ENCODE peak calls at places on chromosome 2, in ten cellular contexts. One of them, this sample, is unnamed.

GRCh38 chr2:172404824-172405223 is 22.6 kb upstream of the ITGA6 start:
- DNase-seq in cardiac fibroblast: peak; percentile 80
- DNase-seq in AG04450: peak; percentile 67
- DNase-seq in RWPE1: peak; percentile 41
- DNase-seq in PC-3: peak; percentile 70
- DNase-seq in foreskin fibroblast: peak; percentile 73
- DNase-seq in type B pancreatic cell: no peak
- DNase-seq in MM.1S: no peak
- DNase-seq in adrenal gland: no peak
- DNase-seq in GM10248: no peak
- DNase-seq in this sample: no peak

GRCh38 chr2:168180483-168180882 is 66.9 kb downstream of the STK39 start:
- DNase-seq in cardiac fibroblast: no peak
- DNase-seq in AG04450: no peak
- DNase-seq in RWPE1: no peak
- DNase-seq in PC-3: no peak
- DNase-seq in foreskin fibroblast: no peak
- DNase-seq in type B pancreatic cell: no peak
- DNase-seq in MM.1S: no peak
- DNase-seq in adrenal gland: no peak
- DNase-seq in GM10248: no peak
- DNase-seq in this sample: no peak

GRCh38 chr2:96073170-96073775 is 38.6 kb upstream of the GPAT2 start:
- DNase-seq in cardiac fibroblast: no peak
- DNase-seq in AG04450: no peak
- DNase-seq in RWPE1: no peak
- DNase-seq in PC-3: no peak
- DNase-seq in foreskin fibroblast: no peak
- DNase-seq in type B pancreatic cell: no peak
- DNase-seq in MM.1S: no peak
- DNase-seq in adrenal gland: no peak
- DNase-seq in GM10248: no peak
- DNase-seq in this sample: no peak

GRCh38 chr2:162029287-162029901 is 44.6 kb downstream of the DPP4 start:
- DNase-seq in cardiac fibroblast: peak; percentile 59
- DNase-seq in AG04450: no peak
- DNase-seq in RWPE1: peak; percentile 90
- DNase-seq in PC-3: peak; percentile 96
- DNase-seq in foreskin fibroblast: peak; percentile 82
- DNase-seq in type B pancreatic cell: no peak
- DNase-seq in MM.1S: no peak
- DNase-seq in adrenal gland: peak; percentile 84
- DNase-seq in GM10248: no peak
- DNase-seq in this sample: no peak

GRCh38 chr2:72271766-72272615 is 124.3 kb upstream of the CYP26B1 start:
- DNase-seq in cardiac fibroblast: peak; percentile 86
- DNase-seq in AG04450: no peak
- DNase-seq in RWPE1: peak; percentile 14
- DNase-seq in PC-3: peak; percentile 11
- DNase-seq in foreskin fibroblast: no peak
- DNase-seq in type B pancreatic cell: no peak
- DNase-seq in MM.1S: no peak
- DNase-seq in adrenal gland: peak; percentile 18
- DNase-seq in GM10248: no peak
- DNase-seq in this sample: no peak

GRCh38 chr2:216644846-216645635 is 11.8 kb downstream of the IGFBP2 start:
- DNase-seq in cardiac fibroblast: peak; percentile 54
- DNase-seq in AG04450: no peak
- DNase-seq in RWPE1: no peak
- DNase-seq in PC-3: no peak
- DNase-seq in foreskin fibroblast: no peak
- DNase-seq in type B pancreatic cell: no peak
- DNase-seq in MM.1S: no peak
- DNase-seq in adrenal gland: no peak
- DNase-seq in GM10248: no peak
- DNase-seq in this sample: no peak

GRCh38 chr2:128345436-128346165 is 26.9 kb upstream of the HS6ST1 start:
- DNase-seq in cardiac fibroblast: no peak
- DNase-seq in AG04450: no peak
- DNase-seq in RWPE1: no peak
- DNase-seq in PC-3: no peak
- DNase-seq in foreskin fibroblast: no peak
- DNase-seq in type B pancreatic cell: no peak
- DNase-seq in MM.1S: no peak
- DNase-seq in adrenal gland: no peak
- DNase-seq in GM10248: no peak
- DNase-seq in this sample: no peak

GRCh38 chr2:209496586-209496982 is 72.7 kb downstream of the MAP2 start:
- DNase-seq in cardiac fibroblast: peak; percentile 93
- DNase-seq in AG04450: no peak
- DNase-seq in RWPE1: no peak
- DNase-seq in PC-3: peak; percentile 14
- DNase-seq in foreskin fibroblast: peak; percentile 35
- DNase-seq in type B pancreatic cell: no peak
- DNase-seq in MM.1S: no peak
- DNase-seq in adrenal gland: no peak
- DNase-seq in GM10248: no peak
- DNase-seq in this sample: no peak

GRCh38 chr2:54945401-54946219 is 104.6 kb downstream of the RTN4 start:
- DNase-seq in cardiac fibroblast: peak; percentile 86
- DNase-seq in AG04450: no peak
- DNase-seq in RWPE1: no peak
- DNase-seq in PC-3: peak; percentile 71
- DNase-seq in foreskin fibroblast: peak; percentile 85
- DNase-seq in type B pancreatic cell: no peak
- DNase-seq in MM.1S: peak; percentile 57
- DNase-seq in adrenal gland: peak; percentile 41
- DNase-seq in GM10248: peak; percentile 52
- DNase-seq in this sample: peak; percentile 59

GRCh38 chr2:227410191-227410590 is 22.4 kb upstream of the SCYGR1 start:
- DNase-seq in cardiac fibroblast: peak; percentile 31
- DNase-seq in AG04450: no peak
- DNase-seq in RWPE1: no peak
- DNase-seq in PC-3: no peak
- DNase-seq in foreskin fibroblast: no peak
- DNase-seq in type B pancreatic cell: no peak
- DNase-seq in MM.1S: no peak
- DNase-seq in adrenal gland: no peak
- DNase-seq in GM10248: no peak
- DNase-seq in this sample: no peak

GRCh38 chr2:227407601-227408089 is 19.9 kb upstream of the SCYGR1 start:
- DNase-seq in cardiac fibroblast: peak; percentile 47
- DNase-seq in AG04450: no peak
- DNase-seq in RWPE1: peak; percentile 68
- DNase-seq in PC-3: no peak
- DNase-seq in foreskin fibroblast: peak; percentile 79
- DNase-seq in type B pancreatic cell: no peak
- DNase-seq in MM.1S: no peak
- DNase-seq in adrenal gland: peak; percentile 59
- DNase-seq in GM10248: no peak
- DNase-seq in this sample: no peak

GRCh38 chr2:227402959-227403358 is 15.2 kb upstream of the SCYGR1 start:
- DNase-seq in cardiac fibroblast: no peak
- DNase-seq in AG04450: no peak
- DNase-seq in RWPE1: peak; percentile 69
- DNase-seq in PC-3: peak; percentile 73
- DNase-seq in foreskin fibroblast: no peak
- DNase-seq in type B pancreatic cell: no peak
- DNase-seq in MM.1S: no peak
- DNase-seq in adrenal gland: no peak
- DNase-seq in GM10248: no peak
- DNase-seq in this sample: no peak

GRCh38 chr2:227404575-227404974 is 16.8 kb upstream of the SCYGR1 start:
- DNase-seq in cardiac fibroblast: no peak
- DNase-seq in AG04450: no peak
- DNase-seq in RWPE1: no peak
- DNase-seq in PC-3: peak; percentile 6
- DNase-seq in foreskin fibroblast: no peak
- DNase-seq in type B pancreatic cell: no peak
- DNase-seq in MM.1S: no peak
- DNase-seq in adrenal gland: no peak
- DNase-seq in GM10248: no peak
- DNase-seq in this sample: no peak

GRCh38 chr2:227406177-227407031 is 18.7 kb upstream of the SCYGR1 start:
- DNase-seq in cardiac fibroblast: peak; percentile 99
- DNase-seq in AG04450: peak; percentile 95
- DNase-seq in RWPE1: peak; percentile 93
- DNase-seq in PC-3: peak; percentile 99
- DNase-seq in foreskin fibroblast: peak; percentile 90
- DNase-seq in type B pancreatic cell: no peak
- DNase-seq in MM.1S: peak; percentile 61
- DNase-seq in adrenal gland: peak; percentile 75
- DNase-seq in GM10248: peak; percentile 53
- DNase-seq in this sample: peak; percentile 49
- TF ChIP-seq CTCF in cardiac fibroblast: peak; percentile 68
- TF ChIP-seq CTCF in AG04450: peak; percentile 77
- TF ChIP-seq CTCF in RWPE1: peak; percentile 82
- TF ChIP-seq CTCF in PC-3: peak; percentile 90
- TF ChIP-seq CTCF in foreskin fibroblast: peak; percentile 75
- TF ChIP-seq CTCF in type B pancreatic cell: peak; percentile 78
- TF ChIP-seq CTCF in MM.1S: peak; percentile 91
- TF ChIP-seq CTCF in adrenal gland: peak; percentile 75
- TF ChIP-seq CTCF in GM10248: peak; percentile 84
- TF ChIP-seq CTCF in this sample: peak; percentile 72

GRCh38 chr2:152715854-152716428 is 1.3 kb downstream of the PRPF40A start:
- DNase-seq in cardiac fibroblast: peak; percentile 20
- DNase-seq in AG04450: no peak
- DNase-seq in RWPE1: peak; percentile 44
- DNase-seq in PC-3: peak; percentile 53
- DNase-seq in foreskin fibroblast: no peak
- DNase-seq in type B pancreatic cell: no peak
- DNase-seq in MM.1S: peak; percentile 32
- DNase-seq in adrenal gland: no peak
- DNase-seq in GM10248: no peak
- DNase-seq in this sample: no peak
- TF ChIP-seq CTCF in cardiac fibroblast: peak; percentile 66
- TF ChIP-seq CTCF in AG04450: peak; percentile 54
- TF ChIP-seq CTCF in RWPE1: peak; percentile 71
- TF ChIP-seq CTCF in PC-3: peak; percentile 78
- TF ChIP-seq CTCF in foreskin fibroblast: peak; percentile 53
- TF ChIP-seq CTCF in type B pancreatic cell: peak; percentile 86
- TF ChIP-seq CTCF in MM.1S: peak; percentile 58
- TF ChIP-seq CTCF in adrenal gland: peak; percentile 23
- TF ChIP-seq CTCF in GM10248: peak; percentile 51
- TF ChIP-seq CTCF in this sample: peak; percentile 63

GRCh38 chr2:163157411-163157810 is 318.8 kb upstream of the KCNH7 start:
- DNase-seq in cardiac fibroblast: peak; percentile 2
- DNase-seq in AG04450: peak; percentile 11
- DNase-seq in RWPE1: no peak
- DNase-seq in PC-3: no peak
- DNase-seq in foreskin fibroblast: peak; percentile 16
- DNase-seq in type B pancreatic cell: no peak
- DNase-seq in MM.1S: no peak
- DNase-seq in adrenal gland: no peak
- DNase-seq in GM10248: no peak
- DNase-seq in this sample: no peak

GRCh38 chr2:163155925-163156324 is 317.4 kb upstream of the KCNH7 start:
- DNase-seq in cardiac fibroblast: no peak
- DNase-seq in AG04450: no peak
- DNase-seq in RWPE1: no peak
- DNase-seq in PC-3: no peak
- DNase-seq in foreskin fibroblast: no peak
- DNase-seq in type B pancreatic cell: no peak
- DNase-seq in MM.1S: no peak
- DNase-seq in adrenal gland: no peak
- DNase-seq in GM10248: no peak
- DNase-seq in this sample: no peak

GRCh38 chr2:163157891-163158511 is 319.4 kb upstream of the KCNH7 start:
- DNase-seq in cardiac fibroblast: peak; percentile 48
- DNase-seq in AG04450: peak; percentile 65
- DNase-seq in RWPE1: peak; percentile 37
- DNase-seq in PC-3: peak; percentile 66
- DNase-seq in foreskin fibroblast: peak; percentile 35
- DNase-seq in type B pancreatic cell: no peak
- DNase-seq in MM.1S: no peak
- DNase-seq in adrenal gland: no peak
- DNase-seq in GM10248: no peak
- DNase-seq in this sample: no peak

GRCh38 chr2:163155279-163155883 is 316.8 kb upstream of the KCNH7 start:
- DNase-seq in cardiac fibroblast: peak; percentile 37
- DNase-seq in AG04450: no peak
- DNase-seq in RWPE1: peak; percentile 38
- DNase-seq in PC-3: peak; percentile 67
- DNase-seq in foreskin fibroblast: no peak
- DNase-seq in type B pancreatic cell: no peak
- DNase-seq in MM.1S: peak; percentile 51
- DNase-seq in adrenal gland: no peak
- DNase-seq in GM10248: peak; percentile 24
- DNase-seq in this sample: peak; percentile 19
- TF ChIP-seq CTCF in cardiac fibroblast: peak; percentile 45
- TF ChIP-seq CTCF in AG04450: peak; percentile 69
- TF ChIP-seq CTCF in RWPE1: peak; percentile 59
- TF ChIP-seq CTCF in PC-3: peak; percentile 74
- TF ChIP-seq CTCF in foreskin fibroblast: peak; percentile 32
- TF ChIP-seq CTCF in type B pancreatic cell: peak; percentile 82
- TF ChIP-seq CTCF in MM.1S: peak; percentile 64
- TF ChIP-seq CTCF in adrenal gland: peak; percentile 61
- TF ChIP-seq CTCF in GM10248: peak; percentile 54
- TF ChIP-seq CTCF in this sample: no peak

GRCh38 chr2:212001280-212001679 is 537.3 kb downstream of the ERBB4 start:
- DNase-seq in cardiac fibroblast: no peak
- DNase-seq in AG04450: no peak
- DNase-seq in RWPE1: no peak
- DNase-seq in PC-3: no peak
- DNase-seq in foreskin fibroblast: no peak
- DNase-seq in type B pancreatic cell: no peak
- DNase-seq in MM.1S: no peak
- DNase-seq in adrenal gland: no peak
- DNase-seq in GM10248: no peak
- DNase-seq in this sample: no peak

GRCh38 chr2:212007972-212008371 is 530.6 kb downstream of the ERBB4 start:
- DNase-seq in cardiac fibroblast: no peak
- DNase-seq in AG04450: no peak
- DNase-seq in RWPE1: no peak
- DNase-seq in PC-3: no peak
- DNase-seq in foreskin fibroblast: no peak
- DNase-seq in type B pancreatic cell: no peak
- DNase-seq in MM.1S: no peak
- DNase-seq in adrenal gland: no peak
- DNase-seq in GM10248: no peak
- DNase-seq in this sample: no peak

DNA sequence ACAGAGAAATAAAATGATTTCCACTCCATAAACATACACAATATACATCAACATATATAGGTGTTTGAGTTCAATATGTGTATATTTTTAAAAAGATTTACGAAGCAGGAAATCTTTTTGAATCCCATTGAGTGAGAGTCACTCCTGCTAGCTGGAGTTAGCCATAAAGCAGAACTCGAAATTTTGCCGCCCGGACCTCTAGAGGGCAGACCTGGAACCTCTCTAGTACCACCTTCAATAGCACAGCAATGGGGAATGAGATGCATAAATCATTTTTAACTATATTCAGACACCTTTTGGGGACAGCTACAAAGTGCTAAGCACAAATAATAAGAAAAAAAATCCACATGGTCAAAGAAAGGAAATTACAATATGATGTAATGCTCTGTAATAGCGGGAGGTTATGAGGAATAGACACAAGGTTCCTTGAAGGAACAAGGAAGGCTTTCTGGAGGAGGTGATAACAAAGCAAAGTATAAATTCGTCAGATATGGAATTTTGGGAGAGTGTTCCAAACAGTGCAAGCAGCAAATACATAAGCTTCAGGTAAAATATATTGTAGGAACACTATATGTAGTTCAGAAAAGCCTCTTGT is 533.4 kb downstream of the ERBB4 start:
- DNase-seq in cardiac fibroblast: peak; percentile 59
- DNase-seq in AG04450: no peak
- DNase-seq in RWPE1: peak; percentile 30
- DNase-seq in PC-3: peak; percentile 68
- DNase-seq in foreskin fibroblast: peak; percentile 10
- DNase-seq in type B pancreatic cell: no peak
- DNase-seq in MM.1S: peak; percentile 32
- DNase-seq in adrenal gland: peak; percentile 10
- DNase-seq in GM10248: peak; percentile 11
- DNase-seq in this sample: peak; percentile 6
- TF ChIP-seq CTCF in cardiac fibroblast: peak; percentile 83
- TF ChIP-seq CTCF in AG04450: peak; percentile 61
- TF ChIP-seq CTCF in RWPE1: peak; percentile 42
- TF ChIP-seq CTCF in PC-3: peak; percentile 82
- TF ChIP-seq CTCF in foreskin fibroblast: peak; percentile 57
- TF ChIP-seq CTCF in type B pancreatic cell: peak; percentile 74
- TF ChIP-seq CTCF in MM.1S: peak; percentile 52
- TF ChIP-seq CTCF in adrenal gland: no peak
- TF ChIP-seq CTCF in GM10248: peak; percentile 45
- TF ChIP-seq CTCF in this sample: no peak

This sample was measured in GM20000.